ENCODE peak calls at places on chromosomes 11 and 22, in seven cellular contexts. E is neuronal stem cell, L is IMR-90, N is mesenchymal stem cell, D is H9, T is H1, W is trophoblast cell. J is an unnamed sample.

GRCh38 chr11:122895591-122895990 is 13.0 kb downstream of the JHY start:
- DNase-seq in T (no peak), D (no peak), W (no peak), N (no peak), L (no peak), E (no peak), J (no peak)

GRCh38 chr22:38108561-38109319 is 1.7 kb downstream of the BAIAP2L2 start:
- DNase-seq in W (no peak), T (no peak), D (no peak), N (no peak), E (no peak), L (no peak), J (no peak)

GRCh38 chr22:23062616-23063538 is 7.4 kb upstream of the GNAZ start:
- DNase-seq in L (no peak), E (no peak), N (no peak), D (peak; percentile 10), T (no peak), W (no peak), J (no peak)

GRCh38 chr22:50540352-50540751 is 5.3 kb upstream of the KLHDC7B start:
- DNase-seq in N (no peak), E (no peak), L (no peak), D (no peak), T (no peak), W (no peak), J (no peak)

GRCh38 chr11:83033972-83034672 is 37.6 kb downstream of the RAB30 start:
- DNase-seq in N (peak; percentile 43), D (no peak), E (no peak), T (no peak), L (peak; percentile 71), W (no peak), J (no peak)

GRCh38 chr11:574632-575323 is 1.5 kb upstream of the PHRF1 start:
- DNase-seq in T (no peak), D (no peak), N (no peak), E (no peak), L (no peak), W (no peak), J (no peak)

GRCh38 chr22:35421121-35421520 is 21.2 kb downstream of the MCM5 start:
- DNase-seq in L (no peak), T (no peak), N (no peak), E (no peak), D (peak; percentile 51), W (no peak), J (peak; percentile 38)

GRCh38 chr11:23988381-23989006 is 508.4 kb upstream of the LUZP2 start:
- DNase-seq in L (peak; percentile 84), N (peak; percentile 24), T (no peak), D (no peak), E (no peak), W (no peak), J (no peak)

GRCh38 chr11:72624496-72625201 is 49.6 kb downstream of the PDE2A start:
- DNase-seq in L (no peak), T (no peak), D (no peak), E (no peak), W (peak; percentile 15), N (peak; percentile 42), J (no peak)

GRCh38 chr11:83007909-83008580 is 63.7 kb downstream of the RAB30 start:
- DNase-seq in E (peak; percentile 40), L (peak; percentile 24), W (no peak), N (peak; percentile 36), D (no peak), T (no peak), J (peak; percentile 59)

GRCh38 chr22:20566420-20567260 is 59.2 kb downstream of the MED15 start:
- DNase-seq in N (no peak), L (peak; percentile 82), D (no peak), E (no peak), W (peak; percentile 29), T (no peak), J (no peak)

GRCh38 chr11:104422320-104422944 is 258.5 kb upstream of the PDGFD start:
- DNase-seq in T (no peak), N (no peak), W (no peak), D (no peak), E (no peak), L (no peak), J (no peak)

GRCh38 chr11:14538271-14538925 is 18.2 kb upstream of the PSMA1 start:
- DNase-seq in N (no peak), T (no peak), W (no peak), E (no peak), D (no peak), L (no peak), J (no peak)

GRCh38 chr11:123356539-123356938 is 73.5 kb upstream of the GRAMD1B start:
- DNase-seq in L (no peak), T (no peak), W (peak; percentile 22), D (no peak), E (no peak), N (no peak), J (no peak)

GRCh38 chr22:30889268-30889995 is 79.1 kb downstream of the MORC2 start:
- DNase-seq in D (peak; percentile 20), W (no peak), N (no peak), L (no peak), E (no peak), T (no peak), J (no peak)

GRCh38 chr22:28958611-28959010 is 75.2 kb downstream of the ZNRF3 start:
- DNase-seq in N (peak; percentile 14), D (no peak), L (peak; percentile 52), T (no peak), E (no peak), W (no peak), J (no peak)

GRCh38 chr22:45972091-45972867 is 4.7 kb downstream of the WNT7B start:
- DNase-seq in W (no peak), T (no peak), E (no peak), D (peak; percentile 49), L (no peak), N (no peak), J (no peak)

GRCh38 chr11:73308963-73309960 is 1.2 kb downstream of the ARHGEF17 start:
- DNase-seq in W (peak; percentile 94), T (peak; percentile 88), D (peak; percentile 90), L (peak; percentile 96), E (peak; percentile 78), N (peak; percentile 98), J (peak; percentile 97)

GRCh38 chr11:82733444-82734119 is at the start of gene FAM181B:
- DNase-seq in N (peak; percentile 28), D (peak; percentile 87), W (peak; percentile 16), E (peak; percentile 83), L (no peak), T (peak; percentile 85), J (peak; percentile 88)

GRCh38 chr22:33028191-33028700 is 29.9 kb downstream of the SYN3 start:
- DNase-seq in N (no peak), W (no peak), E (no peak), T (peak; percentile 39), D (no peak), L (no peak), J (no peak)

DNA sequence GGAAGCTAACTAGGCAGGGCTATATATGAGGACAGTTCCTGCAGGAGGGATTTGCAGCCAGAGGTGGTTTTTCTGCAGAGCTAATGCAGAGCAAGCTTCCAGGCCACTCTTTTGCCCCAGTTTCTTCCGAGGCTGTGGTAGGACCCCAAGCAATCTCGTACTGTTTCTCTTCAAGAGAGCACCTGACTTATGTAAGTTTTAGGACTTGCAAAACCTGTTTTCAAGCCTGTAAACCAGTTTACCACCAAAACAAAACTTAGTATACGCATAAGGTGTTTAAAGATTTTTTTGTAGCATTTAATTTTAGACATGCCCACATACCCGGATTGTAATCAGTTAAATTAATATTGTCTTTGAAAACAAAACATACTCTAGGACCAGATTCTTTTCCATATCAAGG is 7.7 kb upstream of the APLP2 start:
- DNase-seq in D (no peak), E (no peak), W (no peak), N (no peak), T (no peak), L (no peak), J (no peak)
- H2BK120ac ChIP-seq in D (no peak overlapping the region), E (no peak overlapping the region), W (no peak overlapping the region), N (no peak overlapping the region), T (no peak overlapping the region), L (no peak overlapping the region), J (no peak overlapping the region)

GRCh38 chr11:94576306-94576705 is 9.1 kb downstream of the PIWIL4 start:
- DNase-seq in T (no peak), E (no peak), N (no peak), W (no peak), D (no peak), L (no peak), J (no peak)
- H2BK120ac ChIP-seq in T (no peak overlapping the region), E (no peak overlapping the region), N (no peak overlapping the region), W (no peak overlapping the region), D (no peak overlapping the region), L (no peak overlapping the region), J (no peak overlapping the region)

DNA sequence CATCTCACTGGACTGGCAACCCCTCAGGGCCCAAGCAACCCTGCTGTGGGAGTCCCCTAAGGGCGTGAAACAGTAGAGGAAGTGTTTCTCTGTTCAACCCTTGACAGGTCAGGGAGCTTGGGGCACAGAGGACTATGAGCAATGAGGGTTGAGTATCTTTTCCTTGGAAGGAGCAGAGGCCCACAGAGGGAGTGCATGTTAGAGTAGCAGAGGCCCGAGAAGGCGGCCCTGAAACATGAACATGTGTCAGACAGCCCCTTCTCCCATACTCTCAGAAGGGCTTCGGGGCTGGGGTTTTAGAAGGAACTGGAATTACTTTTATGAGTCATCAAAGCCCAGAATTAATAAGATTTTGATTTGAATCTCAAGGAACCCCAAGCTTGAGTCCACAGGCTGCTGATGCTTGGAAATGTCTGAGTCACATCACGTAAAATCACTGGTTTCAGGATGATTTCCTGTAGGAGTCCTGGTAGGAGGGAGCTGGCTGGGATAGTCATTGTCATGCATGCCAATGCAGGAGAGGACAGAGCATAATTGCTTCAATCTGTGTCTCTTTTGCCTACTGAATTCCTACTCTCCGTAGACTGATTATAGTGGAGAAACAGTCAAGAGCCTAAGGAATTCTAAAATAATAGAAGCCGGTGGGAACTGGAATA is 22.6 kb downstream of the C11orf71 start:
- DNase-seq in E (no peak), L (peak; percentile 87), N (peak; percentile 43), W (no peak), D (no peak), T (no peak), J (peak; percentile 61)
- H2BK120ac ChIP-seq in E (no peak overlapping the region), L (peak overlapping the region; percentile 69), N (no peak overlapping the region), W (no peak overlapping the region), D (no peak overlapping the region), T (no peak overlapping the region), J (no peak overlapping the region)

DNA sequence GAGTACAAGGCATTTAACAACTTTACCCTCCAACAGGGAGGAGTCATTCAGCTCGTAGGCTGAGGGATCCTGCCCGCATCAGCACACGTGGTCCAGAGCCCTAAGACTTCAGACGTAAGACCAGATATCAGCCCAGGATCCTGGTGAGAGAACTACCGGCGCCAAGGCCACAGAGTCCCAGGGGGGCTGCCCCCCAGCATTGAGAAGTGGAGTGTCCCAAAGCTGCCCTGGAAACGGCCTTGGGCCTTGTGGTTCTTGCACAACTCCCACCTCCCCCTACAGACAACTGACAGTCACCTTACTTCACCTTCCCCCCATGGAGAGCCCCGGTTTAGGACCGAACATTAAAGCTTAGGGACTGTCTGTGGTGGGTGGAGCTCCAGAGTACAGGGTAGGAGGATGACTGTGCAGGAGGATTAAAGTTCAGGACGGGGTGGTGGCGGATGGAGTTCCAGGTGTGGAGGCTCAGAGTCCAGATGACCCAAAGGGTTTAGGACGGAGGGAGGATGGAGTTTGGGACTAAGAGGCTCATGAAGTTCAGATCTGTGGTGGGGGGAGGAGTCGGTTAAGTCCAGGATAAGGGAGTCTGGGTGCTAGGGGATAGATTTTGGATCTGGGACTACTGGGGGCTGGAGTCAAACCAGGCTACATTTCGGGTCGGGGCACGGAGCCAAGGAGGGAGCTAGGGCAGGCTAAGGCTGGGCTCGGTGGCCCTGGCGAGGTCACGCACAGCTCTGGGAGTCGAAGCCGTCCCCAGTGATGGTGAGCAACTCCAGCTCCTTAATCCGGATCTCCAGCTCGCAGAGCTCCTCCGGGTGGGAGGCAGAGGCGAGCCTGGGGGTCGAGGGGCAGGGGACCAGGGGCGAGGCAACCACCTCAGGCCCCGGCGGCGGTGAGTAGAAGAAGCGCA is 856 bp downstream of the C11orf91 start:
- DNase-seq in E (no peak), T (no peak), N (no peak), W (no peak), D (no peak), L (no peak), J (peak; percentile 11)
- H2BK120ac ChIP-seq in E (no peak overlapping the region), T (no peak overlapping the region), N (peak overlapping the region; percentile 91), W (no peak overlapping the region), D (no peak overlapping the region), L (peak overlapping the region; percentile 89), J (no peak overlapping the region)